ENCODE peak calls at places on chromosomes 5 and 9, in four cellular contexts. T, X, D and O are unnamed samples.

GRCh38 chr9:72726951-72727350 is 205.5 kb downstream of the TMC1 start:
- DNase-seq in T (no peak), D (no peak), X (no peak), O (no peak)

GRCh38 chr5:38889424-38889823 is 43.6 kb downstream of the OSMR start:
- DNase-seq in T (no peak), D (no peak), X (no peak), O (no peak)

GRCh38 chr5:37724395-37725125 is 115.3 kb downstream of the GDNF start:
- DNase-seq in T (no peak), D (no peak), X (no peak), O (no peak)

GRCh38 chr5:448061-448765 is 5.2 kb downstream of the EXOC3 start:
- DNase-seq in D (peak; percentile 69), T (peak; percentile 60), X (no peak), O (no peak)

GRCh38 chr5:124748687-124749594 is 2.5 kb upstream of the ZNF608 start:
- DNase-seq in T (peak; percentile 96), D (peak; percentile 66), X (peak; percentile 91), O (peak; percentile 92)

GRCh38 chr5:127072861-127073846 is at the start of gene C5orf63:
- DNase-seq in X (peak; percentile 71), T (no peak), D (peak; percentile 84), O (peak; percentile 32)

GRCh38 chr5:644971-645370 is 32.8 kb downstream of the CEP72 start:
- DNase-seq in D (no peak), X (no peak), T (no peak), O (no peak)

GRCh38 chr5:154714271-154714986 is 40.7 kb upstream of the LARP1 start:
- DNase-seq in D (no peak), T (no peak), X (peak; percentile 1), O (no peak)

GRCh38 chr9:111037744-111038335 is 430 bp downstream of the LPAR1 start:
- DNase-seq in T (no peak), X (peak; percentile 24), D (peak; percentile 59), O (no peak)

GRCh38 chr9:137459147-137459600 is at the start of gene NSMF:
- DNase-seq in X (peak; percentile 92), T (peak; percentile 92), D (peak; percentile 97), O (peak; percentile 84)

GRCh38 chr9:114434878-114435311 is 47.1 kb upstream of the AKNA start:
- DNase-seq in D (no peak), X (peak; percentile 78), T (peak; percentile 59), O (no peak)

GRCh38 chr9:123686131-123686848 is 243.6 kb downstream of the DENND1A start:
- DNase-seq in T (no peak), D (no peak), X (peak; percentile 64), O (peak; percentile 53)

GRCh38 chr5:102341918-102342317 is 45.8 kb upstream of the SLCO4C1 start:
- DNase-seq in T (no peak), D (no peak), X (peak; percentile 74), O (no peak)

GRCh38 chr5:127988149-127988755 is 95.3 kb upstream of the SLC12A2 start:
- DNase-seq in D (no peak), X (peak; percentile 9), T (no peak), O (no peak)